ENCODE peak calls at places on chromosomes 4 and X, in four cellular contexts. Q, J, B and F are unnamed samples.

GRCh38 chrX:21985332-21985777 is 44.8 kb downstream of the SMS start:
- DNase-seq in B (peak; percentile 77), Q (peak; percentile 85), J (peak; percentile 76), F (peak; percentile 72)

GRCh38 chr4:38591617-38592337 is 72.2 kb upstream of the KLF3 start:
- DNase-seq in J (no peak), B (no peak), Q (no peak), F (no peak)

GRCh38 chr4:81031389-81032173 is 1.1 kb downstream of the BMP3 start:
- DNase-seq in J (no peak), Q (no peak), B (no peak), F (no peak)

GRCh38 chr4:80192937-80193336 is 4.4 kb upstream of the PRDM8 start:
- DNase-seq in Q (peak; percentile 62), B (no peak), J (no peak), F (peak; percentile 82)

GRCh38 chr4:26525751-26526150 is 35.5 kb upstream of the CCKAR start:
- DNase-seq in B (no peak), J (no peak), Q (no peak), F (no peak)

GRCh38 chrX:136802515-136802914 is 21.8 kb upstream of the ARHGEF6 start:
- DNase-seq in Q (no peak), J (no peak), B (no peak), F (no peak)

GRCh38 chr4:104093247-104093646 is 373.5 kb upstream of the TACR3 start:
- DNase-seq in B (no peak), Q (no peak), J (no peak), F (no peak)

GRCh38 chr4:140567722-140568121 is 1.0 kb downstream of the UCP1 start:
- DNase-seq in B (no peak), J (no peak), Q (peak; percentile 8), F (no peak)

GRCh38 chr4:20384456-20384855 is 132.8 kb downstream of the SLIT2 start:
- DNase-seq in Q (no peak), B (no peak), J (no peak), F (no peak)

GRCh38 chr4:39232100-39232499 is 49.8 kb downstream of the WDR19 start:
- DNase-seq in J (no peak), B (no peak), Q (no peak), F (no peak)

GRCh38 chr4:7171191-7171900 is 21.0 kb upstream of the SORCS2 start:
- DNase-seq in J (no peak), Q (no peak), B (no peak), F (no peak)

GRCh38 chr4:121749225-121749624 is 15.7 kb downstream of the SMIM43 start:
- DNase-seq in B (no peak), J (no peak), Q (no peak), F (no peak)

GRCh38 chrX:87924619-87925018 is 407.0 kb downstream of the KLHL4 start:
- DNase-seq in Q (no peak), J (no peak), B (no peak), F (no peak)

GRCh38 chr4:186881521-186882220 is 158.0 kb upstream of the FAT1 start:
- DNase-seq in B (no peak), J (no peak), Q (peak; percentile 40), F (peak; percentile 77)

GRCh38 chrX:148417934-148418333 is 82.5 kb upstream of the AFF2 start:
- DNase-seq in Q (no peak), B (no peak), J (no peak), F (peak; percentile 25)

GRCh38 chrX:40663880-40664630 is 16.7 kb upstream of the CXorf38 start:
- DNase-seq in J (peak; percentile 39), B (no peak), Q (peak; percentile 42), F (peak; percentile 70)

GRCh38 chr4:140726776-140727500 is 29.2 kb downstream of the TBC1D9 start:
- DNase-seq in Q (no peak), J (peak; percentile 47), B (no peak), F (no peak)

GRCh38 chr4:125140966-125141495 is 173.7 kb upstream of the FAT4 start:
- DNase-seq in J (no peak), B (no peak), Q (peak; percentile 19), F (peak; percentile 16)

GRCh38 chr4:76623217-76624060 is 188.4 kb downstream of the SHROOM3 start:
- DNase-seq in J (no peak), Q (no peak), B (no peak), F (no peak)

GRCh38 chr4:169810325-169811323 is 52.9 kb upstream of the HPF1 start:
- DNase-seq in J (peak; percentile 76), B (no peak), Q (peak; percentile 89), F (peak; percentile 83)

GRCh38 chrX:23317799-23318724 is 16.6 kb upstream of the PTCHD1 start:
- DNase-seq in Q (peak; percentile 4), J (peak; percentile 13), B (no peak), F (peak; percentile 20)

GRCh38 chrX:16839852-16840460 is 30.2 kb downstream of the RBBP7 start:
- DNase-seq in Q (peak; percentile 84), J (peak; percentile 39), B (no peak), F (peak; percentile 71)

GRCh38 chr4:7340553-7341433 is 93.9 kb downstream of the PSAPL1 start:
- DNase-seq in Q (no peak), B (no peak), J (no peak), F (no peak)

GRCh38 chr4:173556398-173557131 is 26.5 kb upstream of the HAND2 start:
- DNase-seq in J (no peak), B (no peak), Q (no peak), F (no peak)

GRCh38 chrX:103565197-103565596 is 20.1 kb upstream of the TCEAL4 start:
- DNase-seq in Q (no peak), J (no peak), B (no peak), F (no peak)

GRCh38 chr4:32847466-32847865 is 2127.3 kb downstream of the PCDH7 start:
- DNase-seq in J (no peak), B (no peak), Q (peak; percentile 28), F (no peak)

GRCh38 chrX:120125444-120125843 is 9.7 kb upstream of the RHOXF1 start:
- DNase-seq in Q (peak; percentile 8), B (no peak), J (no peak), F (no peak)

GRCh38 chrX:120115438-120115963 is at the start of gene RHOXF1:
- DNase-seq in J (no peak), B (no peak), Q (no peak), F (no peak)

GRCh38 chrX:120120223-120120622 is 4.5 kb upstream of the RHOXF1 start:
- DNase-seq in Q (peak; percentile 8), J (no peak), B (no peak), F (no peak)
- H3K4me3 ChIP-seq in Q (no peak overlapping the region), J (no peak overlapping the region), B (no peak overlapping the region), F (no peak overlapping the region)

GRCh38 chrX:65534450-65535292 is at the start of gene LAS1L:
- DNase-seq in J (peak; percentile 96), B (peak; percentile 89), Q (peak; percentile 96), F (peak; percentile 94)

GRCh38 chrX:65528293-65528692 is 6.3 kb downstream of the LAS1L start:
- DNase-seq in B (no peak), J (no peak), Q (no peak), F (no peak)

GRCh38 chrX:65528705-65529340 is 5.8 kb downstream of the LAS1L start:
- DNase-seq in B (peak; percentile 64), Q (peak; percentile 21), J (peak; percentile 25), F (peak; percentile 8)

GRCh38 chrX:65536291-65536690 is 1.7 kb upstream of the LAS1L start:
- DNase-seq in J (no peak), B (no peak), Q (no peak), F (no peak)

DNA sequence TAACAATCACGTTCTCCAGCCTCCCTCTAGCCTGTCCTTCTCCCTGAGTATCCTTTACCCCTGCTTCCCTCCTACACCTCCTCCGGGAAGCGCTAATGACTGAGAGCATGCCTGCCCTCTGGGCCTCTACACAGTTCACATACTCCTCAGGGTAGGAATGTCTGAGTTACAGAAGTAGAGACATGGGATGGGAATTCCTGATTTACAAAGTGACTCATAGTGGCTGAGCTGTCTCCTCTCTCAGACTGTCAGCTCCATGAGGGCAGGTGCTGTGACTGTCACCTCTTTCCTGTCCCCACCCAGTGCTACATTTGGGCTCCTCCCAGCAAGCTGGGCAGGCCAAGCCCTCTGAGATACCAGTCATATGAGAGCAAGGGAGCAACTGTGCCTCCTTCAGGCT is 2.6 kb downstream of the LAS1L start:
- DNase-seq in B (no peak), Q (no peak), J (no peak), F (no peak)
- TF ChIP-seq CTCF in B (no peak), Q (no peak), J (no peak), F (no peak)

GRCh38 chr4:168734703-168735688 is 238.1 kb downstream of the PALLD start:
- DNase-seq in J (no peak), Q (no peak), B (no peak), F (no peak)
- H3K4me3 ChIP-seq in J (no peak overlapping the region), Q (no peak overlapping the region), B (no peak overlapping the region), F (no peak overlapping the region)

GRCh38 chrX:153447581-153447960 is 1.7 kb upstream of the TREX2 start:
- DNase-seq in Q (no peak), J (no peak), B (no peak), F (no peak)

GRCh38 chrX:153446636-153446936 is 730 bp upstream of the TREX2 start:
- DNase-seq in B (no peak), Q (no peak), J (no peak), F (no peak)

GRCh38 chrX:153448556-153449280 is 2.9 kb upstream of the TREX2 start:
- DNase-seq in J (no peak), B (no peak), Q (no peak), F (no peak)

GRCh38 chrX:153445856-153446635 is at the start of gene TREX2:
- DNase-seq in Q (no peak), B (no peak), J (no peak), F (no peak)

DNA sequence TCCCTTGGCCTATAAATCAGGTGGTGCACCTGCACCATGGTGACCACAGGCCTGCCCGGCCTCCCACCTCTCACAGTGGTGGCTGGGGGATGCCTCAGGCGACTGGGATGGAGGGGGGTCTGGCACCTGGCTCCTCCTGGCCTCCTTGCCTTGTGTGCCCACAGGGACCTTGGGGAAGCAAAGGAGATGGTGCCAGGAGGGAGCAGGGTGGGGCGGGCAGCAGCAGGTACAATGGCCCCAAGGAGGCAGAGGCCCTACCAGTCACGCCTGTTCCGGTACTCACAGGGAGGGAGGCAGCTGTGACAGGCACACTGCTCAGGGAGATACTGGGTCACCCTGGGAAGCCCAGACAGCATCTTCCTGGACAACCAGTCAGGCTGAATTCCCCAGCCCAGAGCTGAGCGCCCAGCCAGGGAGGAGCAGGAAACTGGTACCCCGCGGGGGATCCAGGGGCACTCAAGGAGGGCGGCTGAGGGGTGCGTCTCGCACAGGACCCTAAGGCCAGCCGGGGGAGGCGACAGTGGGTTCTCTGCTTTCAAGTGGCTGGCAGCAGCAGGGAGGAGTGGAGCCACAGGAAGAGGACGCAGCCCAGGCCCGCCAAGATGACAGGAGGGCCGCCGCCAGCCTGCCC is 1.2 kb upstream of the TREX2 start:
- DNase-seq in Q (no peak), B (no peak), J (no peak), F (no peak)
- TF ChIP-seq CTCF in Q (no peak), B (no peak), J (no peak), F (no peak)

DNA sequence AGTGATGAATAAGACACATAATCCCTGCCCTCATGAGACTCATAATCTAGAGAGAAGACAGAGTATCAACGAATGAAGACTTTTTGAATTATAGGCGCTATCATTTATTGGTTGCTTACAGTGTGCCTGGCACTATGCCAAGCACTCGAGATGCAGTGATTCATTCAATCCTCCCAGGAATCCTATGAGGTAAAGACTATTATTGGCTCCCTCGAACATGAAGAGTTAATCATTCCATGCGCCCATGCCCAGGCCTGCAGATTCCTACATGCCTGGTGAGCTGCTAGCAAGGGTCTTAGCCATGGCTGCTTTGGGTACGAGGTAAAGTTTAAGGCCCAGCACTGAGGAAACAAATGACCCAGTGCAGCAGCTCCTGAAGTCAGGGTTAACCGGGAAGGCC is 47.0 kb downstream of the TEX13B start:
- DNase-seq in J (peak; percentile 40), B (no peak), Q (peak; percentile 20), F (peak; percentile 4)
- H3K4me3 ChIP-seq in J (peak overlapping the region; percentile 46), B (peak overlapping the region; percentile 20), Q (no peak overlapping the region), F (peak overlapping the region; percentile 29)